ENCODE peak calls at places on chromosomes 1 and 21, in six cellular contexts. One of them, this sample, is unnamed.

GRCh38 chr1:37274491-37274890 is 199.9 kb upstream of the ZC3H12A start:
- DNase-seq in lung: no peak
- DNase-seq in GM23338: peak; percentile 44
- DNase-seq in uterus: no peak
- DNase-seq in GM13976: no peak
- DNase-seq in GM06990: no peak
- DNase-seq in this sample: no peak

GRCh38 chr1:118661769-118662320 is 326.3 kb downstream of the TBX15 start:
- DNase-seq in GM23338: no peak
- DNase-seq in lung: no peak
- DNase-seq in uterus: no peak
- DNase-seq in GM06990: no peak
- DNase-seq in GM13976: no peak
- DNase-seq in this sample: no peak

GRCh38 chr21:33206771-33207290 is 22.9 kb upstream of the IFNAR2 start:
- DNase-seq in lung: peak; percentile 35
- DNase-seq in GM06990: no peak
- DNase-seq in uterus: no peak
- DNase-seq in GM13976: no peak
- DNase-seq in GM23338: no peak
- DNase-seq in this sample: no peak

GRCh38 chr1:151803164-151803563 is 2.1 kb downstream of the LINGO4 start:
- DNase-seq in GM06990: no peak
- DNase-seq in lung: no peak
- DNase-seq in GM23338: no peak
- DNase-seq in GM13976: no peak
- DNase-seq in uterus: no peak
- DNase-seq in this sample: no peak

GRCh38 chr1:229029644-229030235 is 241.2 kb upstream of the RAB4A start:
- DNase-seq in GM23338: no peak
- DNase-seq in GM06990: no peak
- DNase-seq in GM13976: no peak
- DNase-seq in lung: no peak
- DNase-seq in uterus: no peak
- DNase-seq in this sample: no peak

GRCh38 chr1:200372095-200372884 is 37.5 kb downstream of the ZNF281 start:
- DNase-seq in lung: no peak
- DNase-seq in uterus: no peak
- DNase-seq in GM06990: no peak
- DNase-seq in GM23338: peak; percentile 67
- DNase-seq in GM13976: no peak
- DNase-seq in this sample: no peak

GRCh38 chr1:156407344-156407743 is 38.3 kb downstream of the RHBG start:
- DNase-seq in GM06990: no peak
- DNase-seq in GM23338: peak; percentile 53
- DNase-seq in lung: no peak
- DNase-seq in GM13976: no peak
- DNase-seq in uterus: no peak
- DNase-seq in this sample: no peak

GRCh38 chr1:17545354-17545753 is 5.9 kb downstream of the ARHGEF10L start:
- DNase-seq in uterus: no peak
- DNase-seq in GM13976: no peak
- DNase-seq in GM23338: no peak
- DNase-seq in lung: no peak
- DNase-seq in GM06990: no peak
- DNase-seq in this sample: no peak

GRCh38 chr1:6523566-6523965 is 30.7 kb downstream of the NOL9 start:
- DNase-seq in lung: no peak
- DNase-seq in uterus: no peak
- DNase-seq in GM23338: peak; percentile 93
- DNase-seq in GM06990: no peak
- DNase-seq in GM13976: peak; percentile 56
- DNase-seq in this sample: no peak

GRCh38 chr1:24850353-24850905 is 79.6 kb downstream of the RUNX3 start:
- DNase-seq in uterus: no peak
- DNase-seq in GM13976: no peak
- DNase-seq in GM06990: no peak
- DNase-seq in GM23338: no peak
- DNase-seq in lung: no peak
- DNase-seq in this sample: no peak

GRCh38 chr1:55893155-55893554 is 678.0 kb upstream of the USP24 start:
- DNase-seq in GM06990: no peak
- DNase-seq in GM23338: peak; percentile 68
- DNase-seq in lung: no peak
- DNase-seq in GM13976: no peak
- DNase-seq in uterus: no peak
- DNase-seq in this sample: peak; percentile 17

GRCh38 chr1:110674337-110675059 is at the start of gene KCNA3:
- DNase-seq in uterus: peak; percentile 51
- DNase-seq in lung: no peak
- DNase-seq in GM06990: peak; percentile 67
- DNase-seq in GM23338: peak; percentile 87
- DNase-seq in GM13976: peak; percentile 67
- DNase-seq in this sample: peak; percentile 65

GRCh38 chr1:166703726-166704220 is 135.5 kb upstream of the POGK start:
- DNase-seq in uterus: no peak
- DNase-seq in GM23338: no peak
- DNase-seq in GM13976: no peak
- DNase-seq in GM06990: no peak
- DNase-seq in lung: no peak
- DNase-seq in this sample: no peak

GRCh38 chr1:246470588-246470987 is 36.5 kb downstream of the SMYD3 start:
- DNase-seq in GM06990: no peak
- DNase-seq in GM23338: no peak
- DNase-seq in lung: no peak
- DNase-seq in uterus: no peak
- DNase-seq in GM13976: no peak
- DNase-seq in this sample: no peak

GRCh38 chr1:43177691-43178090 is 5.6 kb downstream of the CFAP57 start:
- DNase-seq in GM06990: no peak
- DNase-seq in uterus: no peak
- DNase-seq in GM13976: no peak
- DNase-seq in lung: no peak
- DNase-seq in GM23338: peak; percentile 16
- DNase-seq in this sample: no peak

GRCh38 chr1:3656450-3657095 is 4.3 kb downstream of the TP73 start:
- DNase-seq in GM13976: peak; percentile 89
- DNase-seq in GM23338: no peak
- DNase-seq in lung: no peak
- DNase-seq in uterus: no peak
- DNase-seq in GM06990: peak; percentile 77
- DNase-seq in this sample: peak; percentile 84

GRCh38 chr1:116122955-116123757 is 12.0 kb downstream of the MAB21L3 start:
- DNase-seq in lung: peak; percentile 59
- DNase-seq in GM06990: no peak
- DNase-seq in GM13976: no peak
- DNase-seq in uterus: no peak
- DNase-seq in GM23338: no peak
- DNase-seq in this sample: no peak

GRCh38 chr21:36323032-36323431 is 3.0 kb downstream of the MORC3 start:
- DNase-seq in GM13976: no peak
- DNase-seq in GM23338: no peak
- DNase-seq in lung: no peak
- DNase-seq in uterus: no peak
- DNase-seq in GM06990: no peak
- DNase-seq in this sample: no peak

GRCh38 chr1:168452329-168452728 is 91.5 kb downstream of the XCL2 start:
- DNase-seq in GM06990: no peak
- DNase-seq in GM23338: peak; percentile 51
- DNase-seq in GM13976: no peak
- DNase-seq in lung: no peak
- DNase-seq in uterus: no peak
- DNase-seq in this sample: no peak
- TF ChIP-seq CTCF in GM06990: peak; percentile 43
- TF ChIP-seq CTCF in GM23338: peak; percentile 67
- TF ChIP-seq CTCF in GM13976: peak; percentile 9
- TF ChIP-seq CTCF in lung: no peak
- TF ChIP-seq CTCF in uterus: no peak
- TF ChIP-seq CTCF in this sample: peak; percentile 19

GRCh38 chr21:27759091-27759659 is 792.3 kb upstream of the ADAMTS5 start:
- DNase-seq in uterus: no peak
- DNase-seq in GM13976: no peak
- DNase-seq in GM23338: peak; percentile 54
- DNase-seq in lung: peak; percentile 33
- DNase-seq in GM06990: no peak
- DNase-seq in this sample: no peak
- TF ChIP-seq CTCF in uterus: no peak
- TF ChIP-seq CTCF in GM13976: no peak
- TF ChIP-seq CTCF in GM23338: peak; percentile 49
- TF ChIP-seq CTCF in lung: no peak
- TF ChIP-seq CTCF in GM06990: no peak
- TF ChIP-seq CTCF in this sample: peak; percentile 25

DNA sequence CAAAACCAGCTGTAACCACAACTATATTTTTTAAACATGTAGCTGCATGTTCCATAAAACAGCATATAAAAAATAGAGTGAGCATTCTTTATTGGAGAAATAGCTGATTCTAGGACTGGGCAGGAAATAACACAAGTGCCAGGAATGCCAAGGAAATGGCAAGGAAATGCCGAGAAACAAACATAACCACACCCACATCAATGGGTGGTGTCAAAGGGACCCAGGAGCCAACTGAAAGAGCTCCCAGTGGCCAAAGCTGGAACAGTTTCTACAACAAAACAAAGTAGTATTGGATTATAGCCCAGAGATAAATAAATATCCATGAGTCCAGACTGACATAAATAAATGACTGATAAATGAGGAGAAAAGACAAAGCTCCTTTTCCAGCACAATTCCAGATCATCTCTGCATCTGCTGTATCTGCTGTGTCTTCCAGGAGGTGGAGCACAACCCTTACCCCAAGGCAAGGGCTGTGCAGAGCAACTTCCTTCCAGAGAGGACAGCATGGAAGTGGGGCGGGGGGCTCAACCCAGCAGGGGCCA is 28.1 kb downstream of the ADARB1 start:
- DNase-seq in GM13976: no peak
- DNase-seq in uterus: no peak
- DNase-seq in lung: no peak
- DNase-seq in GM23338: peak; percentile 31
- DNase-seq in GM06990: no peak
- DNase-seq in this sample: no peak
- TF ChIP-seq CTCF in GM13976: peak; percentile 23
- TF ChIP-seq CTCF in uterus: peak; percentile 22
- TF ChIP-seq CTCF in lung: no peak
- TF ChIP-seq CTCF in GM23338: no peak
- TF ChIP-seq CTCF in GM06990: peak; percentile 38
- TF ChIP-seq CTCF in this sample: peak; percentile 21

GRCh38 chr1:32077451-32077850 is 4.7 kb downstream of the TMEM39B start:
- DNase-seq in lung: no peak
- DNase-seq in GM23338: no peak
- DNase-seq in GM13976: no peak
- DNase-seq in GM06990: no peak
- DNase-seq in uterus: no peak
- DNase-seq in this sample: no peak
- TF ChIP-seq CTCF in lung: no peak
- TF ChIP-seq CTCF in GM23338: no peak
- TF ChIP-seq CTCF in GM13976: no peak
- TF ChIP-seq CTCF in GM06990: no peak
- TF ChIP-seq CTCF in uterus: no peak
- TF ChIP-seq CTCF in this sample: no peak

DNA sequence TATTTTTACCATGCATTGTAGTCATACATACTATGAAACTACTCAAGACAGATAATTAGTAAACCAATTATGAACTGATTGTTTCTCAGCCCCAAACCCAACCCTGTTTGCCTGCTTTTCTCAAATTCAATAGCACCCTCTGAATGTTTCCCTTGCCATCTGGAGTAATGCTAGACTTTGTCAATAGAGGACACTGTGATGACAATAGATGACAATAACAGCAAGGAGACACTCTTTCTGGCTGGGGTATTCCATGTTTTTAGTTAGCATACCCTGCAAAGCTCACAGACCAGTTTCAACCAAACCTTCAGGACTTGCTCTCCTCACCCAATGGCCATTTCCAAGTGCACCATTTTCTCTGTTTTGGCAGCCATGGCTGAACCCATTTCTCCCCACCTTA is 108.5 kb upstream of the LRRC7 start:
- DNase-seq in GM13976: no peak
- DNase-seq in lung: no peak
- DNase-seq in uterus: no peak
- DNase-seq in GM06990: no peak
- DNase-seq in GM23338: no peak
- DNase-seq in this sample: no peak
- TF ChIP-seq CTCF in GM13976: no peak
- TF ChIP-seq CTCF in lung: no peak
- TF ChIP-seq CTCF in uterus: no peak
- TF ChIP-seq CTCF in GM06990: no peak
- TF ChIP-seq CTCF in GM23338: no peak
- TF ChIP-seq CTCF in this sample: no peak

This sample was measured in GM10248.